ENCODE peak calls at places on chromosomes 2 and 18, in six cellular contexts. Z is HepG2, C is HCT116, E is H1, K is GM12878, B is SK-N-SH. X is an unnamed sample.

GRCh38 chr18:7878265-7879173 is 311.4 kb downstream of the PTPRM start:
- DNase-seq in Z (peak; percentile 43), C (no peak), E (no peak), K (no peak), B (no peak), X (no peak)

GRCh38 chr2:26561918-26562810 is 79.0 kb downstream of the CIB4 start:
- DNase-seq in Z (peak; percentile 61), C (peak; percentile 45), E (no peak), K (no peak), B (peak; percentile 99), X (peak; percentile 55)

GRCh38 chr18:12393998-12394397 is 13.7 kb upstream of the PRELID3A start:
- DNase-seq in Z (peak; percentile 60), C (no peak), E (no peak), K (no peak), B (no peak), X (no peak)

GRCh38 chr2:184541591-184541990 is 56.7 kb upstream of the ZNF804A start:
- DNase-seq in Z (no peak), C (no peak), E (no peak), K (no peak), B (no peak), X (no peak)

GRCh38 chr18:78242796-78243195 is 736.8 kb upstream of the SALL3 start:
- DNase-seq in Z (no peak), C (no peak), E (no peak), K (no peak), B (no peak), X (no peak)

GRCh38 chr2:164903944-164904343 is 51.4 kb downstream of the SLC38A11 start:
- DNase-seq in Z (no peak), C (no peak), E (no peak), K (no peak), B (no peak), X (no peak)

GRCh38 chr18:12939161-12939560 is 8.7 kb upstream of the SEH1L start:
- DNase-seq in Z (no peak), C (no peak), E (no peak), K (no peak), B (no peak), X (no peak)

GRCh38 chr2:105873721-105874120 is 129.0 kb downstream of the NCK2 start:
- DNase-seq in Z (peak; percentile 42), C (no peak), E (no peak), K (peak; percentile 71), B (no peak), X (no peak)

GRCh38 chr18:69945220-69946114 is 2.2 kb downstream of the CD226 start:
- DNase-seq in Z (no peak), C (no peak), E (no peak), K (no peak), B (no peak), X (no peak)

GRCh38 chr2:195622966-195623365 is 34.1 kb upstream of the SLC39A10 start:
- DNase-seq in Z (peak; percentile 30), C (no peak), E (no peak), K (no peak), B (no peak), X (no peak)

GRCh38 chr18:44781890-44782289 is 101.2 kb downstream of the SETBP1 start:
- DNase-seq in Z (no peak), C (no peak), E (no peak), K (no peak), B (no peak), X (no peak)

GRCh38 chr2:196479350-196479749 is 160.2 kb upstream of the CCDC150 start:
- DNase-seq in Z (no peak), C (no peak), E (no peak), K (no peak), B (no peak), X (no peak)

GRCh38 chr18:58363767-58364540 is 264.9 kb downstream of the ALPK2 start:
- DNase-seq in Z (no peak), C (no peak), E (no peak), K (no peak), B (no peak), X (no peak)
- TF ChIP-seq JUND in Z (no peak), C (no peak), E (no peak), K (no peak), B (no peak), X (no peak)

GRCh38 chr2:45964945-45965344 is 313.5 kb downstream of the PRKCE start:
- DNase-seq in Z (no peak), C (no peak), E (no peak), K (no peak), B (peak; percentile 46), X (no peak)

GRCh38 chr2:45963816-45964215 is 312.3 kb downstream of the PRKCE start:
- DNase-seq in Z (no peak), C (peak; percentile 66), E (no peak), K (no peak), B (no peak), X (no peak)

GRCh38 chr2:45962522-45962921 is 311.0 kb downstream of the PRKCE start:
- DNase-seq in Z (no peak), C (peak; percentile 68), E (no peak), K (no peak), B (peak; percentile 68), X (no peak)

GRCh38 chr2:45965841-45966498 is 314.5 kb downstream of the PRKCE start:
- DNase-seq in Z (no peak), C (no peak), E (no peak), K (no peak), B (no peak), X (no peak)

GRCh38 chr2:45964226-45964841 is 312.9 kb downstream of the PRKCE start:
- DNase-seq in Z (peak; percentile 47), C (peak; percentile 97), E (no peak), K (no peak), B (peak; percentile 78), X (peak; percentile 31)
- TF ChIP-seq JUND in Z (no peak), C (peak; percentile 99), E (no peak), K (no peak), B (peak; percentile 99), X (no peak)

DNA sequence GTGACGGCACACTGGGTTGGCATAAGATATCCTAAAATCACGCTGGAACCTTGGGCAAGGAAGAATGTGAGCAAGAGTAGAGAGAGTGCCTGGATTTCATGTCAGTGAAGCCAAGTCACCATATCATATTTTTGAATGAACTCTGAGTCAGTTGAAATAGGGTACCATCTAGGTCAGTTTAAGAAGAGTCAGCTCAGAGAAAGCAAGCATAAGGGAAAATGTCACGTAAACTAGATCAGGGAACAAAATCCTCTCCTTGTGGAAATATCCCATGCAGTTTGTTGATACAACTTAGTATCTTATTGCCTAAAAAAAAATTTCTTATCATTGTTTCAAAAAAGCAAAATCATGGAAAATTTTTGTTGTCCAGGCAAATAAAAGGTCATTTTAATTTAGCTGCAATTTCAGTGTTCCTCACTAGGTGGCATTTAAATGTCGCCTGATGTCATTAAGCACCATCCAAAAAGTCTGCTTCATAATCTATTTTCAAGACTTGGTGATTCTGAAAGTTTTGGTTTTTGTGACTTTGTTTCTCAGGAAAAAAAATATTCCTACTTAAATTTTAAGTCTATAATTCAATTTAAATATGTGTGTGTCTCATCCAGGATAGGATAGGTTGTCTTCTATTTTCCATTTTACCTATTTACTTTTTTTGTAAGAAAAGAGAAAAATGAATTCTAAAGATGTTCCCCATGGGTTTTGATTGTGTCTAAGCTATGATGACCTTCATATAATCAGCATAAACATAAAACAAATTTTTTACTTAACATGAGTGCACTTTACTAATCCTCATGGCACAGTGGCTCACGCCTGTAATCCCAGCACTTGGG is 19.6 kb downstream of the RSAD2 start:
- DNase-seq in Z (peak; percentile 41), C (peak; percentile 26), E (no peak), K (no peak), B (peak; percentile 52), X (no peak)
- TF ChIP-seq JUND in Z (no peak), C (no peak), E (no peak), K (no peak), B (no peak), X (no peak)

DNA sequence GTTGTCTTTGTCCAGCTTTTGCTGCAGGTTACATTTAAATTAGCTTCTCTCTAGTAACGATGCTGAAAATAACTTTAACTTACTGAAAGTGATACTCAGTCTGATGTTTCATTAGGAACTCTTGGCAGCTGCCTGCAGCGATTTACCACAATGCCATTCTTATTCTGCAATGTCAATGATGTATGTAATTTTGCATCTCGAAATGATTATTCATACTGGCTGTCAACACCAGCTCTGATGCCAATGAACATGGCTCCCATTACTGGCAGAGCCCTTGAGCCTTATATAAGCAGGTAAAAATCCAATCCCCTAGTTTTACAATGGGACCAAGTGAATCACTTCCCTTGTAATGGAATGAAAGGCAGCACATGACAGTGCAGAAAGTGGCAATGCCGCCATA is 16.3 kb upstream of the MFF start:
- DNase-seq in Z (no peak), C (no peak), E (no peak), K (no peak), B (no peak), X (no peak)
- TF ChIP-seq JUND in Z (no peak), C (no peak), E (no peak), K (no peak), B (no peak), X (no peak)

GRCh38 chr18:11183621-11184020 is 34.3 kb upstream of the PIEZO2 start:
- DNase-seq in Z (no peak), C (no peak), E (no peak), K (no peak), B (no peak), X (no peak)
- TF ChIP-seq JUND in Z (no peak), C (no peak), E (no peak), K (no peak), B (no peak), X (no peak)